ENCODE peak calls at places on chromosome 22, in six cellular contexts. K is GM12891, M is GM12892, S is H1, J is GM12878, L is K562. B is an unnamed sample.

GRCh38 chr22:35367331-35367886 is 13.5 kb upstream of the HMOX1 start:
- DNase-seq in K (no peak), M (no peak), S (no peak), J (peak), L (no peak), B (no peak)

GRCh38 chr22:46145896-46146295 is 4.4 kb upstream of the PPARA start:
- DNase-seq in K (no peak), M (no peak), S (no peak), J (no peak), L (no peak), B (no peak)

GRCh38 chr22:45263790-45264269 is 20.9 kb upstream of the UPK3A start:
- DNase-seq in K (peak), M (peak), S (no peak), J (no peak), L (peak), B (peak)

GRCh38 chr22:46626356-46626755 is 6.2 kb downstream of the GRAMD4 start:
- DNase-seq in K (no peak), M (no peak), S (no peak), J (no peak), L (no peak), B (no peak)

GRCh38 chr22:21712751-21713427 is 22.7 kb downstream of the YPEL1 start:
- DNase-seq in K (peak), M (no peak), S (no peak), J (no peak), L (peak), B (peak)

GRCh38 chr22:41048791-41049717 is 43.3 kb upstream of the EP300 start:
- DNase-seq in K (no peak), M (no peak), S (no peak), J (no peak), L (peak), B (peak)

GRCh38 chr22:48554893-48555552 is 1272.7 kb downstream of the BRD1 start:
- DNase-seq in K (no peak), M (no peak), S (no peak), J (no peak), L (no peak), B (no peak)

GRCh38 chr22:17994424-17995108 is 29.8 kb downstream of the MICAL3 start:
- DNase-seq in K (no peak), M (no peak), S (no peak), J (no peak), L (no peak), B (no peak)

GRCh38 chr22:44461083-44461375 is 37.0 kb downstream of the RTL6 start:
- DNase-seq in K (no peak), M (no peak), S (no peak), J (no peak), L (no peak), B (no peak)

GRCh38 chr22:30866811-30867271 is 101.7 kb downstream of the MORC2 start:
- DNase-seq in K (peak), M (peak), S (no peak), J (no peak), L (no peak), B (peak)

GRCh38 chr22:31089101-31090100 is 8.3 kb downstream of the SMTN start:
- DNase-seq in K (peak), M (peak), S (no peak), J (no peak), L (peak), B (no peak)

GRCh38 chr22:21942939-21943338 is 9.7 kb downstream of the PPM1F start:
- DNase-seq in K (no peak), M (no peak), S (no peak), J (no peak), L (no peak), B (no peak)

GRCh38 chr22:35230417-35230816 is 26.9 kb upstream of the HMGXB4 start:
- DNase-seq in K (no peak), M (no peak), S (no peak), J (no peak), L (no peak), B (no peak)

GRCh38 chr22:44172370-44173108 is 8.2 kb upstream of the PARVG start:
- DNase-seq in K (peak), M (peak), S (no peak), J (no peak), L (peak), B (no peak)

GRCh38 chr22:39655736-39656285 is 85.3 kb downstream of the CACNA1I start:
- DNase-seq in K (no peak), M (no peak), S (no peak), J (no peak), L (no peak), B (no peak)

GRCh38 chr22:17162731-17163130 is 3.7 kb upstream of the HDHD5 start:
- DNase-seq in K (no peak), M (no peak), S (no peak), J (no peak), L (no peak), B (no peak)

GRCh38 chr22:29382575-29383328 is 5.6 kb downstream of the AP1B1 start:
- DNase-seq in K (no peak), M (no peak), S (no peak), J (no peak), L (peak), B (no peak)
- TF ChIP-seq TAF1 in K (no peak), M (no peak), S (no peak), J (no peak), L (no peak), B (no peak)

DNA sequence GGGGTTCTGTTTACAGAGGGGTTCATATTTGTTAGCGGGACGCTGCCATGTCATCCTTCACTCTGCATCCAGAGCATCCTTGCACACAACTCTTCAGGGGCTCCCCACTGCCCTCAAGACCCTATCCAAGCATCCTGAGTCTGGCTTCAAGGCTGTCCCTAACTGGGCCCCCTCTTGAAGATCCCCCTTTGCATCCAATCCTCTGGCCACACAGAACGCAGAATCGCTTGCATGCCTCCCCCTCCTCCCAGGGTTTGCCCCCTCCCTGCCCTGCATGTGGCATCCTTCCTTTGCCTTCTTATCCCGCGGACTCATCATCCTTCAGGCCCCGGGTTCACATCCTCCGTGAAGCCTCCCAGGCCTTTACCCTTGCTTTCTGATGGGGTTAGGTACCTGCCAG is 18.6 kb downstream of the C1QTNF6 start:
- DNase-seq in K (no peak), M (no peak), S (no peak), J (no peak), L (no peak), B (no peak)
- TF ChIP-seq TAF1 in K (no peak), M (no peak), S (no peak), J (no peak), L (no peak), B (no peak)

GRCh38 chr22:36397081-36397766 is 9.5 kb upstream of the MYH9 start:
- DNase-seq in K (no peak), M (no peak), S (no peak), J (no peak), L (no peak), B (peak)

GRCh38 chr22:36399473-36399780 is 11.7 kb upstream of the MYH9 start:
- DNase-seq in K (no peak), M (no peak), S (no peak), J (no peak), L (no peak), B (no peak)

GRCh38 chr22:36395922-36396321 is 8.2 kb upstream of the MYH9 start:
- DNase-seq in K (no peak), M (no peak), S (no peak), J (no peak), L (no peak), B (peak)

GRCh38 chr22:36397767-36398093 is 10.0 kb upstream of the MYH9 start:
- DNase-seq in K (no peak), M (no peak), S (no peak), J (no peak), L (no peak), B (no peak)

GRCh38 chr22:36398602-36399472 is 11.1 kb upstream of the MYH9 start:
- DNase-seq in K (no peak), M (no peak), S (no peak), J (no peak), L (no peak), B (peak)
- TF ChIP-seq TAF1 in K (no peak), M (no peak), S (no peak), J (no peak), L (no peak), B (no peak)

DNA sequence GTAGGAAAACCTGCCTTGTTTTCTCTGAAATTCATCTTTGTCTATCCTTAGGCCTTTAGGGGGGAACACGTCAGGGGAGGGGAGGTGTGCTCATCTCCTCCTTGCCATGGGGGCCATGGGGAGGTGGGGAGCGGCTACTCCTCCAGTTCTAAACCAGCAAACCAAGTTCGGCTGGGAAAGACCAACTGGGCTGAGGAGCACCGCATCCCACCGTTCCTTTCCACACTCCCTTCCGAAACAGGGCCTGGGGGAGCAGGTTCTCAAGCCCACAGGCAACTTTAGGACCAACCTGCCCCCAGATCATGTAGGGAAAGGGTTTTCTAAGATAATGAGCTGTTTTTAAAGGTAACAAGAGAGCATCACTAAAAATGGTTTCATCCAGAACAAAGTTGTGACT is 77.5 kb upstream of the PITPNB start:
- DNase-seq in K (no peak), M (no peak), S (no peak), J (no peak), L (no peak), B (no peak)
- TF ChIP-seq TAF1 in K (no peak), M (no peak), S (no peak), J (no peak), L (no peak), B (no peak)

GRCh38 chr22:42313204-42313603 is 42.8 kb upstream of the TCF20 start:
- DNase-seq in K (no peak), M (no peak), S (no peak), J (no peak), L (no peak), B (no peak)
- TF ChIP-seq TAF1 in K (no peak), M (no peak), S (no peak), J (no peak), L (no peak), B (no peak)

DNA sequence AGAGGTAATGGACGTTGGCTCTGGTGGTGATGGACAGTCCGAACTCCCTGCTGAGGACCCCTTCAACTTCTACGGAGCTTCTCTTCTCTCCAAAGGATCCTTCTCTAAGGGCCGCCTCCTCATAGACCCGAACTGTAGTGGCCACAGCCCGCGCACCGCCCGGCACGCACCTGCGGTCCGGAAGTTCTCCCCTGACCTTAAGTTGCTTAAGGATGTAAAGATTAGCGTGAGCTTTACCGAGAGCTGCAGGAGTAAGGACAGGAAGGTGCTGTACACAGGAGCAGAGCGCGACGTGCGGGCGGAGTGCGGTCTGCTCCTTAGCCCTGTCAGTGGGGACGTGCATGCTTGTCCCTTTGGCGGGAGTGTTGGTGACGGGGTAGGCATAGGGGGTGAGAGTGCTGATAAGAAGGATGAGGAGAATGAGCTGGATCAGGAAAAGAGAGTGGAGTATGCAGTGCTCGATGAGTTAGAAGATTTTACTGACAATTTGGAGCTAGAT is 6.1 kb downstream of the DGCR8 start:
- DNase-seq in K (no peak), M (no peak), S (no peak), J (no peak), L (no peak), B (no peak)
- TF ChIP-seq TAF1 in K (no peak), M (no peak), S (no peak), J (no peak), L (no peak), B (no peak)

DNA sequence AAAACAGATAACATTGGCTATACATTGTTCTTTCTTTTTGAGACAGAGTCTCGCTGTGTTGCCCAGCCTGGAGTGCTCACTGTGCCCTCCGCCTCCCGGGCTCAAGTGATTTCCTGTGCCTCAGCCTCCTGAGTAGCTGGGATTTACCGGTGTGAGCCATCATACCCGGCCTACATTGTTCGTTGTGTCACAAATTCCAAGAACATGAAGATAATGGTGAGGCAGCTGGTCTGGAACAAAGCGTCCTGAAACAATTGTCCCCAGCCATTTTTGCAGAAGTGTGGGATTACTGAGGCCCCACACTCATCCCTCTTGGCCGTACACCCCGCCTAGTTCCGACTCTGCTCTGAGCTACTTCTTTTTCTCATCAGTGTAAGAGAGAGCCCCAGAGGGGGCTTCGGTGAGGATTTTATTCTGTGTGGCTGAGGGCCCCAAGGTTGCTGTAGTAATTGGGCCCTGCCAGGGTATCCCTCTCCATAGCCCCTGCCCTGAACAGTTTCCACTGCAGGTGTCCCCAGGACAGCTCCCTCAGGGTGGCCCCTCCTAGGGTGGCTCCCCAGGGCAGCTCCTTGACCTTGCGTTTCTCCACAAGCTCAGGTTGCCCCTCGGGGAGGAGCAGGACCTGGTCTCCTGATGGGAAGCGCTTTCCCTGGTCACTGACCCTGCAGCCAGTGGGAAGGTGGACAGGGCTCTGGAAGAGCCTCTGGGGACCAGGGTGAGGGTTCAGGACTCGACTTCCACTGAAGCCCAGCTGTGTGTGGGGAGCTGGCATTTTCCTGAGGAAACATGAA is 13.1 kb upstream of the ARSA start:
- DNase-seq in K (no peak), M (no peak), S (no peak), J (no peak), L (no peak), B (no peak)
- TF ChIP-seq TAF1 in K (no peak), M (no peak), S (no peak), J (no peak), L (no peak), B (no peak)

DNA sequence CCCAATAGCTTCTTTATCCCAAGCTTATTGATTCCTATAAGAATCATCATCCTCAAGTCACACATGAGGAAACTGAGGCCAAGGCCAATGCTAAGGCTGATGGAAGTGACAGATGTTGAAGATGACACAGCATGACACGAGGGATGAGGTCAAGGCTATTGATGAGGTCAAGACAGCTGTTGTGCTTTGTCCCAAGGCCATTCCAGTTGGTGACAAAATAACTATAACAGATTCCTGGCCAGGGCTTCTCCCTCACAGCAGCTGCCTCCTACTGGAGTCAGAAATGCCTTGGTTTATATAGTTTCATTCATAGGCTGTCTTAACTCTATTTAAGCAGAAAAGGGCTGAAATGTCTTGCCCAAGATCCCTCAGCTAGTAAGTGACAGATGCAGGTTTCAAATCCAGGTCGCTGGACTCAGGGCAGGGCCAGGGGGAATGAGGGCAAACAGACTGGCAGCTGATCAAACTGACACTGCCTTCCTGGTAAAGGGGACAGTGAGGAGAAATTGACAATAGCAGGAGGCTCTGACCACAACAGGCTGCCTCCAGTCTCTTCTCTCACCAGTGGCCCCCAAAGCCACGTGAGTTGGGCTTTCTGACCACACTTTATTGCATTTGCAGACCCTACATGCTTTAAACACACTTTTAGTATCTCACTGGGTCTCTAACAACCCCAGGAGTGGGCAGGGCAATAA is 16.5 kb downstream of the MIF start:
- DNase-seq in K (no peak), M (no peak), S (no peak), J (no peak), L (no peak), B (no peak)
- TF ChIP-seq TAF1 in K (no peak), M (no peak), S (no peak), J (no peak), L (no peak), B (no peak)

DNA sequence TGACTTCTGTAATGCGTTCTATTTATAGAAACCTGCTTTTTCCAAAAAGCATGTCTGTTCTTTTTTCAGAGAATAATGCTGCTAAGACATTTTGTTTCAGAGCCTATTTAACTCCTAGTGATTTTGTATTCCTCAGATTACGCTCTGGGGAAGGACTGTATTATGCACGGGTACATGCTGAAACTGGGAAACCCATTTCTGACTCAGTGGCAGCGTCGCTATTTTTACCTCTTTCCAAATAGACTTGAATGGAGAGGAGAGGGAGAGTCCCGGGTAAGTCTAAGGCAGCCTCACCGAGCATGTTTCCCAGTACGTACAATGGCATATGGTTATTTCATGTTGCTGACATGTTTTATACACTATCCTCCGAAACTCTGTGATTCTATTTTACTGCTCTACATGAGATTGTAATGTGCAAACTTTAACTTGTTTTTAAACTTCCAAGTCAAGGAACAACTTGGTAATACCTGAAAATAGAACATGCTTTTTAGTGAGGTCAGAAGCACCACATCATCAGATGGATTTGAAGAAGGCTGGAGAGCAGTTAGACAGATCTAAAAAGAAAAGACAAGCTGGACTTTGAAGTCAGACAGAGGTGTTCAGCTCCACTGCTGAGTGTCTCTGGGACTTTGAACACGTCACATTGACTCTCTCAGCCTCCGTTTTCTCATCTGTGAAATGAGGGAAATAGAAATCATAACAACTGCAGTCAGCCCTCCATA is 23.7 kb upstream of the MYO18B start:
- DNase-seq in K (no peak), M (no peak), S (no peak), J (no peak), L (no peak), B (no peak)
- TF ChIP-seq TAF1 in K (no peak), M (no peak), S (no peak), J (no peak), L (no peak), B (no peak)

DNA sequence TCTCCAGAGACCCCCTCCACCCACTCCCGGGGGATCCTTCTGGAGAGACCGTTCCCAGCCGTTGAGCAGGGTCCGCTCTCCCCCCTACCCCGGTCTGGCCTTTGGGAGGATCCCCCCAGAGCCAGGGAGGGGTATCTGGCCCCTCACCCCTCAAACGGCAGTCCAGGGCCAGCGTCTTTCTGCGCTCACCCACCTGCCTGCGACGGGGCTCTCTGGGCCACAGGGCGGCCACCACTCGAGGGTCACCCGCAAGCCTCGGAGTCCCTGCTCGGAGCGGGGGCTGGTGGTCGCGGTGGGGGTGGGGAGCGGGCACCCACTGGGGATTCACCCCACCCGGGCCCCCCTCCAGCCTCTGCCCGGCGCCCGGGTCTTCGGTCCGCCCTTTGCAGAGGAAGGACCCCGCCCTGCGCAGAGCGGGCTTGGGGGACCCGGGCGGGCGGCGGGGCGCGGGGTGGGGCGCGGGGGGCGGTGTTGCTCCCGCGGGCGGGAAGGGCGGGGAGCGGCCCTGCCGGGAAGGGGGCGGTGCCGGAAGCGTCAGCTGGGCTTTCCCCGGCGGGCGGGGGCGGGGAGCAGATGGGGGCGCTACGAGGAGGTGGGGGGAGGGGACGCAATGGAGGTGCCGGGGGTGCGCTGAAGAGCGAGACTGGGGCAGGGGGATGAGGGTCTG is 16.6 kb downstream of the CRELD2 start:
- DNase-seq in K (peak), M (peak), S (no peak), J (no peak), L (peak), B (no peak)
- TF ChIP-seq TAF1 in K (no peak), M (no peak), S (no peak), J (no peak), L (no peak), B (no peak)

B was measured in HepG2.